ENCODE peak calls at places on chromosomes 5 and 9, in five cellular contexts. C is lower leg skin, A is AG08396, R is fibroblast of pulmonary artery, O is NCI-H748 treated with DMSO at 0.1 percent for 48 hours. Z is an unnamed sample.

GRCh38 chr5:120199559-120199958 is 264.5 kb upstream of the PRR16 start:
- DNase-seq in C (no peak), A (no peak), R (no peak), O (no peak), Z (no peak)

GRCh38 chr5:157874861-157875260 is 15.9 kb upstream of the CLINT1 start:
- DNase-seq in C (no peak), A (no peak), R (no peak), O (no peak), Z (no peak)

GRCh38 chr5:151055336-151055735 is 25.5 kb downstream of the TNIP1 start:
- DNase-seq in C (no peak), A (no peak), R (no peak), O (no peak), Z (no peak)

GRCh38 chr5:172648008-172648359 is 6.9 kb downstream of the NEURL1B start:
- DNase-seq in C (no peak), A (no peak), R (no peak), O (no peak), Z (no peak)

GRCh38 chr5:142779163-142779562 is 9.0 kb downstream of the ARHGAP26 start:
- DNase-seq in C (no peak), A (no peak), R (peak), O (no peak), Z (no peak)

GRCh38 chr9:68480807-68481206 is 59.9 kb downstream of the TMEM252 start:
- DNase-seq in C (no peak), A (peak), R (no peak), O (no peak), Z (no peak)

GRCh38 chr9:127185931-127186781 is 63.7 kb upstream of the ANGPTL2 start:
- DNase-seq in C (peak), A (peak), R (peak), O (no peak), Z (peak)

GRCh38 chr5:134374234-134374633 is 2.9 kb downstream of the UBE2B start:
- DNase-seq in C (no peak), A (no peak), R (peak), O (no peak), Z (no peak)

GRCh38 chr5:77957931-77958476 is 181.9 kb upstream of the TBCA start:
- DNase-seq in C (no peak), A (no peak), R (no peak), O (no peak), Z (no peak)

GRCh38 chr9:17744786-17745185 is 165.9 kb downstream of the SH3GL2 start:
- DNase-seq in C (no peak), A (no peak), R (peak), O (no peak), Z (no peak)

GRCh38 chr9:551986-552930 is 289.2 kb upstream of the DMRT1 start:
- DNase-seq in C (no peak), A (no peak), R (peak), O (no peak), Z (no peak)

GRCh38 chr5:16736158-16736994 is 119.6 kb upstream of the RETREG1 start:
- DNase-seq in C (peak), A (peak), R (peak), O (peak), Z (peak)

GRCh38 chr9:81687521-81688261 is 1.7 kb downstream of the TLE1 start:
- DNase-seq in C (peak), A (peak), R (peak), O (peak), Z (no peak)

GRCh38 chr9:131577005-131578000 is 32.0 kb downstream of the PRRT1B start:
- DNase-seq in C (no peak), A (no peak), R (no peak), O (no peak), Z (no peak)

Z was measured in GM04504.